ENCODE peak calls at places on chromosomes 6 and 20, in ten cellular contexts. One of them, this sample, is unnamed.

GRCh38 chr20:8305449-8305978 is 173.4 kb downstream of the PLCB1 start:
- DNase-seq in PC-3: peak; percentile 81
- DNase-seq in Calu3: peak; percentile 47
- DNase-seq in stimulated activated CD8-positive, alpha-beta memory T cell treated with anti-CD3 and anti-CD28 coated beads, Interleukin-2, amount 100 ng/mL, for 1 hour: peak; percentile 39
- DNase-seq in uterus: peak; percentile 15
- DNase-seq in adipocyte: peak; percentile 39
- DNase-seq in Right ventricle myocardium superior: peak; percentile 60
- DNase-seq in stimulated activated CD4-positive, alpha-beta T cell treated with anti-CD3 and anti-CD28 coated beads, Interleukin-1b, Interleukin-23, amount 100 ng/mL, for 4 hours: peak; percentile 19
- DNase-seq in AG08395: peak; percentile 14
- DNase-seq in NCI-H510A treated with DMSO at 0.1 percent for 48 hours: peak; percentile 29
- DNase-seq in this sample: peak; percentile 54

GRCh38 chr6:144449911-144450690 is 165.0 kb downstream of the UTRN start:
- DNase-seq in uterus: no peak
- DNase-seq in Calu3: no peak
- DNase-seq in Right ventricle myocardium superior: no peak
- DNase-seq in AG08395: no peak
- DNase-seq in stimulated activated CD8-positive, alpha-beta memory T cell treated with anti-CD3 and anti-CD28 coated beads, Interleukin-2, amount 100 ng/mL, for 1 hour: no peak
- DNase-seq in NCI-H510A treated with DMSO at 0.1 percent for 48 hours: no peak
- DNase-seq in PC-3: no peak
- DNase-seq in adipocyte: no peak
- DNase-seq in stimulated activated CD4-positive, alpha-beta T cell treated with anti-CD3 and anti-CD28 coated beads, Interleukin-1b, Interleukin-23, amount 100 ng/mL, for 4 hours: no peak
- DNase-seq in this sample: no peak

GRCh38 chr6:82818727-82819126 is 246.9 kb downstream of the UBE3D start:
- DNase-seq in NCI-H510A treated with DMSO at 0.1 percent for 48 hours: no peak
- DNase-seq in Right ventricle myocardium superior: no peak
- DNase-seq in adipocyte: peak; percentile 49
- DNase-seq in PC-3: peak; percentile 9
- DNase-seq in uterus: no peak
- DNase-seq in AG08395: peak; percentile 14
- DNase-seq in stimulated activated CD8-positive, alpha-beta memory T cell treated with anti-CD3 and anti-CD28 coated beads, Interleukin-2, amount 100 ng/mL, for 1 hour: no peak
- DNase-seq in Calu3: no peak
- DNase-seq in stimulated activated CD4-positive, alpha-beta T cell treated with anti-CD3 and anti-CD28 coated beads, Interleukin-1b, Interleukin-23, amount 100 ng/mL, for 4 hours: no peak
- DNase-seq in this sample: no peak

GRCh38 chr6:124977067-124977908 is 15.1 kb downstream of the RNF217 start:
- DNase-seq in NCI-H510A treated with DMSO at 0.1 percent for 48 hours: no peak
- DNase-seq in Right ventricle myocardium superior: no peak
- DNase-seq in AG08395: no peak
- DNase-seq in PC-3: peak; percentile 32
- DNase-seq in Calu3: no peak
- DNase-seq in stimulated activated CD8-positive, alpha-beta memory T cell treated with anti-CD3 and anti-CD28 coated beads, Interleukin-2, amount 100 ng/mL, for 1 hour: no peak
- DNase-seq in adipocyte: peak; percentile 63
- DNase-seq in stimulated activated CD4-positive, alpha-beta T cell treated with anti-CD3 and anti-CD28 coated beads, Interleukin-1b, Interleukin-23, amount 100 ng/mL, for 4 hours: no peak
- DNase-seq in uterus: no peak
- DNase-seq in this sample: no peak

GRCh38 chr20:33693741-33694645 is 7.8 kb upstream of the E2F1 start:
- DNase-seq in uterus: no peak
- DNase-seq in stimulated activated CD8-positive, alpha-beta memory T cell treated with anti-CD3 and anti-CD28 coated beads, Interleukin-2, amount 100 ng/mL, for 1 hour: no peak
- DNase-seq in adipocyte: no peak
- DNase-seq in Right ventricle myocardium superior: peak; percentile 73
- DNase-seq in Calu3: no peak
- DNase-seq in AG08395: no peak
- DNase-seq in NCI-H510A treated with DMSO at 0.1 percent for 48 hours: no peak
- DNase-seq in stimulated activated CD4-positive, alpha-beta T cell treated with anti-CD3 and anti-CD28 coated beads, Interleukin-1b, Interleukin-23, amount 100 ng/mL, for 4 hours: no peak
- DNase-seq in PC-3: no peak
- DNase-seq in this sample: no peak

GRCh38 chr6:26258199-26258977 is 106.6 kb upstream of the BTN3A2 start:
- DNase-seq in Calu3: no peak
- DNase-seq in uterus: no peak
- DNase-seq in stimulated activated CD8-positive, alpha-beta memory T cell treated with anti-CD3 and anti-CD28 coated beads, Interleukin-2, amount 100 ng/mL, for 1 hour: no peak
- DNase-seq in PC-3: peak; percentile 34
- DNase-seq in NCI-H510A treated with DMSO at 0.1 percent for 48 hours: no peak
- DNase-seq in AG08395: no peak
- DNase-seq in stimulated activated CD4-positive, alpha-beta T cell treated with anti-CD3 and anti-CD28 coated beads, Interleukin-1b, Interleukin-23, amount 100 ng/mL, for 4 hours: no peak
- DNase-seq in adipocyte: no peak
- DNase-seq in Right ventricle myocardium superior: no peak
- DNase-seq in this sample: no peak

GRCh38 chr6:166743415-166743814 is 116.4 kb upstream of the RPS6KA2 start:
- DNase-seq in Calu3: no peak
- DNase-seq in NCI-H510A treated with DMSO at 0.1 percent for 48 hours: peak; percentile 10
- DNase-seq in uterus: no peak
- DNase-seq in stimulated activated CD4-positive, alpha-beta T cell treated with anti-CD3 and anti-CD28 coated beads, Interleukin-1b, Interleukin-23, amount 100 ng/mL, for 4 hours: no peak
- DNase-seq in adipocyte: no peak
- DNase-seq in stimulated activated CD8-positive, alpha-beta memory T cell treated with anti-CD3 and anti-CD28 coated beads, Interleukin-2, amount 100 ng/mL, for 1 hour: no peak
- DNase-seq in Right ventricle myocardium superior: no peak
- DNase-seq in AG08395: no peak
- DNase-seq in PC-3: no peak
- DNase-seq in this sample: no peak

GRCh38 chr20:7930386-7930785 is 9.9 kb downstream of the HAO1 start:
- DNase-seq in AG08395: no peak
- DNase-seq in Calu3: no peak
- DNase-seq in stimulated activated CD8-positive, alpha-beta memory T cell treated with anti-CD3 and anti-CD28 coated beads, Interleukin-2, amount 100 ng/mL, for 1 hour: no peak
- DNase-seq in uterus: no peak
- DNase-seq in stimulated activated CD4-positive, alpha-beta T cell treated with anti-CD3 and anti-CD28 coated beads, Interleukin-1b, Interleukin-23, amount 100 ng/mL, for 4 hours: no peak
- DNase-seq in adipocyte: no peak
- DNase-seq in Right ventricle myocardium superior: no peak
- DNase-seq in NCI-H510A treated with DMSO at 0.1 percent for 48 hours: no peak
- DNase-seq in PC-3: no peak
- DNase-seq in this sample: no peak

GRCh38 chr6:100851819-100852218 is 29.3 kb downstream of the ASCC3 start:
- DNase-seq in uterus: no peak
- DNase-seq in AG08395: no peak
- DNase-seq in PC-3: no peak
- DNase-seq in stimulated activated CD8-positive, alpha-beta memory T cell treated with anti-CD3 and anti-CD28 coated beads, Interleukin-2, amount 100 ng/mL, for 1 hour: no peak
- DNase-seq in NCI-H510A treated with DMSO at 0.1 percent for 48 hours: no peak
- DNase-seq in Calu3: no peak
- DNase-seq in stimulated activated CD4-positive, alpha-beta T cell treated with anti-CD3 and anti-CD28 coated beads, Interleukin-1b, Interleukin-23, amount 100 ng/mL, for 4 hours: no peak
- DNase-seq in adipocyte: no peak
- DNase-seq in Right ventricle myocardium superior: no peak
- DNase-seq in this sample: no peak